ENCODE peak calls at places on chromosomes 11 and 22, in four cellular contexts. Z, T, P and L are unnamed samples.

GRCh38 chr11:65492637-65493366 is 6.0 kb upstream of the MALAT1 start:
- DNase-seq in P (peak), Z (peak), T (no peak), L (peak)

GRCh38 chr22:40757071-40757470 is 62.1 kb downstream of the SLC25A17 start:
- DNase-seq in P (no peak), Z (no peak), T (no peak), L (no peak)

GRCh38 chr11:117679464-117679863 is 117.6 kb downstream of the DSCAML1 start:
- DNase-seq in T (no peak), P (no peak), Z (no peak), L (no peak)

GRCh38 chr11:126949066-126949945 is 51.3 kb downstream of the KIRREL3 start:
- DNase-seq in Z (no peak), T (no peak), P (no peak), L (no peak)

GRCh38 chr22:50674606-50675552 is 2.3 kb downstream of the SHANK3 start:
- DNase-seq in Z (peak), P (no peak), T (peak), L (peak)

GRCh38 chr22:23203452-23204124 is 23.3 kb downstream of the BCR start:
- DNase-seq in Z (no peak), P (no peak), T (no peak), L (no peak)

GRCh38 chr22:45007247-45007945 is 2.4 kb downstream of the PHF21B start:
- DNase-seq in P (no peak), Z (peak), T (no peak), L (peak)

GRCh38 chr11:75371930-75372876 is 20.7 kb upstream of the ARRB1 start:
- DNase-seq in P (no peak), Z (no peak), T (peak), L (no peak)

GRCh38 chr11:122276221-122276620 is 160.2 kb upstream of the BLID start:
- DNase-seq in T (no peak), P (no peak), Z (no peak), L (no peak)

GRCh38 chr11:100890779-100891178 is 203.7 kb downstream of the ARHGAP42 start:
- DNase-seq in P (no peak), Z (no peak), T (no peak), L (no peak)

GRCh38 chr11:126279191-126279590 is 3.7 kb upstream of the TIRAP start:
- DNase-seq in Z (peak), T (no peak), P (no peak), L (no peak)

GRCh38 chr22:24510694-24511625 is 15.8 kb downstream of the UPB1 start:
- DNase-seq in T (peak), Z (peak), P (no peak), L (no peak)

GRCh38 chr11:68125164-68125563 is 4.0 kb upstream of the CHKA start:
- DNase-seq in T (no peak), P (no peak), Z (no peak), L (no peak)

DNA sequence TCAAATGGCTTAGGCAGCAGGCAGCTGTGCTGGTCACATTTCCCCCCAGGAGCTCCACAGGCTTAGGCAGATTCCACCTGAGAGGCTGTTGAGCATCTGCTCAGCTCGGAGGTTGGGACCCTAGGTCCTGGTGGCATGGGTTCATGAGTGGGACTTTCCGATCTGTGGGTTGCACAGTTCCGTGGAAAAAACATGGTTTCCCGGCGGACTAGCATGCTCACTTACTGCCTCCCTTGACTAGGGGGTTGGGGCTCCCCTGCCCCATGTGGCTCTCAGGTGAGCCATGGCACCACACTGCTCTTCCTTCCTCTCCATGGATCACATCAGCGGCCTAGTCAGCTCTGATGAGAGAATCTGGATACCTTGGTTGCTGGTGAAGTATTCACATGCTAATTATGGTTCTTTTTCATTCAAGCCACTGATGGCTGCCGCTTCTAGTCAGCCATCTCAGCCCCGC is 685.1 kb downstream of the METTL15 start:
- DNase-seq in P (no peak), Z (no peak), T (no peak), L (peak)
- TF ChIP-seq CBFB in P (no peak), Z (no peak), T (no peak), L (peak)

GRCh38 chr11:114154271-114155047 is 94.9 kb downstream of the ZBTB16 start:
- DNase-seq in P (no peak), Z (no peak), T (peak), L (no peak)

GRCh38 chr11:114153224-114153623 is 93.7 kb downstream of the ZBTB16 start:
- DNase-seq in T (no peak), P (no peak), Z (no peak), L (no peak)

GRCh38 chr11:114156131-114156581 is 96.6 kb downstream of the ZBTB16 start:
- DNase-seq in T (no peak), P (no peak), Z (no peak), L (no peak)

GRCh38 chr11:114156766-114157165 is 97.3 kb downstream of the ZBTB16 start:
- DNase-seq in Z (no peak), P (no peak), T (no peak), L (no peak)

GRCh38 chr11:114155116-114155515 is 95.6 kb downstream of the ZBTB16 start:
- DNase-seq in Z (no peak), P (no peak), T (no peak), L (no peak)
- TF ChIP-seq CBFB in Z (no peak), P (no peak), T (no peak), L (no peak)

GRCh38 chr11:71251761-71252433 is 480 bp downstream of the SHANK2 start:
- DNase-seq in P (no peak), T (no peak), Z (no peak), L (peak)
- TF ChIP-seq CBFB in P (no peak), T (peak), Z (no peak), L (no peak)

GRCh38 chr11:38460901-38461300 is 1862.9 kb upstream of the RAG2 start:
- DNase-seq in T (no peak), P (no peak), Z (no peak), L (no peak)
- TF ChIP-seq CBFB in T (no peak), P (no peak), Z (no peak), L (no peak)

GRCh38 chr22:43847376-43848289 is 14.7 kb downstream of the SULT4A1 start:
- DNase-seq in Z (no peak), P (no peak), T (no peak), L (no peak)

GRCh38 chr22:43846966-43847365 is 15.3 kb downstream of the SULT4A1 start:
- DNase-seq in P (no peak), T (no peak), Z (no peak), L (no peak)

GRCh38 chr22:43850529-43850928 is 11.8 kb downstream of the SULT4A1 start:
- DNase-seq in Z (no peak), P (no peak), T (no peak), L (no peak)

GRCh38 chr22:43849731-43850130 is 12.6 kb downstream of the SULT4A1 start:
- DNase-seq in Z (no peak), T (no peak), P (no peak), L (no peak)

GRCh38 chr22:43848366-43849171 is 13.7 kb downstream of the SULT4A1 start:
- DNase-seq in T (no peak), Z (no peak), P (no peak), L (peak)
- TF ChIP-seq CBFB in T (no peak), Z (no peak), P (no peak), L (no peak)

GRCh38 chr11:73272680-73273038 is 521 bp downstream of the P2RY6 start:
- DNase-seq in Z (no peak), T (no peak), P (no peak), L (no peak)

GRCh38 chr11:73277467-73277866 is 5.3 kb downstream of the P2RY6 start:
- DNase-seq in T (no peak), P (no peak), Z (no peak), L (no peak)

GRCh38 chr11:73275381-73275750 is 3.2 kb downstream of the P2RY6 start:
- DNase-seq in Z (no peak), T (no peak), P (no peak), L (peak)

GRCh38 chr11:73273246-73273890 is 1.2 kb downstream of the P2RY6 start:
- DNase-seq in Z (no peak), T (no peak), P (no peak), L (peak)

GRCh38 chr11:73274722-73275380 is 2.7 kb downstream of the P2RY6 start:
- DNase-seq in P (no peak), T (no peak), Z (no peak), L (peak)
- TF ChIP-seq CBFB in P (no peak), T (no peak), Z (no peak), L (no peak)

GRCh38 chr11:113781682-113782081 is 2.1 kb downstream of the CLDN25 start:
- DNase-seq in P (no peak), T (no peak), Z (no peak), L (no peak)
- TF ChIP-seq CBFB in P (no peak), T (no peak), Z (no peak), L (no peak)